ENCODE peak calls at places on chromosomes 11 and 22, in four cellular contexts. S is stomach; E is activated T-helper 9 cell treated with anti-CD3 and anti-CD28 coated beads, Interleukin-2, amount 50 U/mL, for 16 hours; D is amniotic stem cell. Z is an unnamed sample.

GRCh38 chr11:128501008-128501407 is 86.3 kb downstream of the ETS1 start:
- DNase-seq in S (no peak), E (no peak), D (no peak), Z (no peak)

GRCh38 chr11:71311928-71312510 is 59.6 kb upstream of the SHANK2 start:
- DNase-seq in S (peak; percentile 18), E (no peak), D (no peak), Z (no peak)

GRCh38 chr11:113286509-113287497 is 27.6 kb upstream of the TTC12 start:
- DNase-seq in S (no peak), E (no peak), D (no peak), Z (peak; percentile 25)

GRCh38 chr11:93850585-93851018 is at the start of gene VSTM5:
- DNase-seq in S (no peak), E (no peak), D (no peak), Z (no peak)

GRCh38 chr11:133833101-133833898 is 12.0 kb downstream of the SPATA19 start:
- DNase-seq in S (no peak), E (no peak), D (no peak), Z (peak; percentile 46)

GRCh38 chr11:104968856-104969776 is 742 bp upstream of the CASP4 start:
- DNase-seq in S (no peak), E (no peak), D (peak; percentile 6), Z (peak; percentile 47)

GRCh38 chr11:100748153-100748552 is 61.1 kb downstream of the ARHGAP42 start:
- DNase-seq in S (no peak), E (no peak), D (no peak), Z (no peak)

GRCh38 chr11:12359761-12360160 is 17.6 kb upstream of the PARVA start:
- DNase-seq in S (no peak), E (no peak), D (peak; percentile 11), Z (no peak)

GRCh38 chr22:29816128-29816527 is 21.9 kb downstream of the ASCC2 start:
- DNase-seq in S (no peak), E (no peak), D (no peak), Z (no peak)

GRCh38 chr22:18056161-18056666 is 21.6 kb upstream of the PEX26 start:
- DNase-seq in S (no peak), E (no peak), D (peak; percentile 50), Z (peak; percentile 81)

GRCh38 chr11:7524831-7525230 is 11.0 kb downstream of the PPFIBP2 start:
- DNase-seq in S (no peak), E (no peak), D (no peak), Z (peak; percentile 27)

GRCh38 chr11:1455032-1455762 is 31.4 kb downstream of the MOB2 start:
- DNase-seq in S (no peak), E (no peak), D (no peak), Z (no peak)

GRCh38 chr22:38467438-38467903 is 425 bp upstream of the KDELR3 start:
- DNase-seq in S (no peak), E (no peak), D (no peak), Z (no peak)

GRCh38 chr22:49956914-49957825 is 3.4 kb upstream of the PIM3 start:
- DNase-seq in S (peak; percentile 24), E (no peak), D (no peak), Z (no peak)

GRCh38 chr22:31123292-31123602 is 481 bp downstream of the INPP5J start:
- DNase-seq in S (no peak), E (no peak), D (no peak), Z (no peak)

GRCh38 chr11:13486926-13487660 is 8.7 kb downstream of the PTH start:
- DNase-seq in S (peak; percentile 52), E (peak; percentile 49), D (no peak), Z (peak; percentile 78)

GRCh38 chr11:102833731-102834130 is 9.7 kb downstream of the MMP3 start:
- DNase-seq in S (no peak), E (no peak), D (no peak), Z (no peak)

GRCh38 chr22:25051073-25051472 is 98.6 kb downstream of the KIAA1671 start:
- DNase-seq in S (no peak), E (no peak), D (no peak), Z (no peak)

GRCh38 chr11:134751161-134751560 is 339.1 kb upstream of the B3GAT1 start:
- DNase-seq in S (no peak), E (no peak), D (no peak), Z (no peak)

GRCh38 chr11:118605116-118605867 is 2.1 kb upstream of the PHLDB1 start:
- DNase-seq in S (peak; percentile 45), E (no peak), D (peak; percentile 53), Z (peak; percentile 51)